ENCODE peak calls at places on chromosomes 3 and 15, in eight cellular contexts. F is uterus, H is A549, K is ovary, G is body of pancreas, U is HepG2, D is K562, X is HCT116. W is an unnamed sample.

GRCh38 chr3:182473191-182473710 is 320.1 kb upstream of the ATP11B start:
- DNase-seq in F (no peak), H (no peak), K (no peak), G (no peak), U (no peak), D (no peak), X (no peak), W (no peak)

GRCh38 chr15:55742498-55742926 is 440 bp downstream of the PRTG start:
- DNase-seq in F (peak; percentile 59), H (peak; percentile 41), K (peak; percentile 72), G (no peak), U (no peak), D (no peak), X (no peak), W (peak; percentile 21)

GRCh38 chr3:30475038-30475808 is 131.2 kb upstream of the TGFBR2 start:
- DNase-seq in F (no peak), H (no peak), K (no peak), G (no peak), U (no peak), D (no peak), X (no peak), W (no peak)

GRCh38 chr15:56869573-56869972 is 48.9 kb upstream of the TCF12 start:
- DNase-seq in F (peak; percentile 50), H (no peak), K (no peak), G (peak; percentile 49), U (no peak), D (no peak), X (peak; percentile 33), W (no peak)

GRCh38 chr3:114418107-114418506 is 124.3 kb downstream of the TIGIT start:
- DNase-seq in F (no peak), H (no peak), K (no peak), G (no peak), U (no peak), D (no peak), X (no peak), W (no peak)

GRCh38 chr15:44727462-44728231 is 8.7 kb upstream of the TRIM69 start:
- DNase-seq in F (no peak), H (no peak), K (no peak), G (no peak), U (no peak), D (no peak), X (no peak), W (no peak)

GRCh38 chr15:40702077-40702476 is 7.1 kb downstream of the RAD51 start:
- DNase-seq in F (no peak), H (no peak), K (no peak), G (no peak), U (peak; percentile 4), D (no peak), X (no peak), W (no peak)

GRCh38 chr15:96348112-96349027 is 17.9 kb downstream of the NR2F2 start:
- DNase-seq in F (no peak), H (no peak), K (no peak), G (no peak), U (no peak), D (no peak), X (no peak), W (no peak)

GRCh38 chr3:10386121-10386520 is 65.2 kb upstream of the SEC13 start:
- DNase-seq in F (no peak), H (no peak), K (no peak), G (no peak), U (no peak), D (no peak), X (no peak), W (no peak)

GRCh38 chr3:24686764-24687163 is 192.1 kb upstream of the THRB start:
- DNase-seq in F (no peak), H (no peak), K (no peak), G (no peak), U (no peak), D (no peak), X (no peak), W (no peak)

GRCh38 chr3:151476344-151477018 is 15.6 kb upstream of the IGSF10 start:
- DNase-seq in F (no peak), H (no peak), K (no peak), G (no peak), U (no peak), D (no peak), X (no peak), W (no peak)

GRCh38 chr3:18843930-18844329 is 304.4 kb upstream of the KCNH8 start:
- DNase-seq in F (no peak), H (no peak), K (no peak), G (no peak), U (no peak), D (no peak), X (no peak), W (no peak)

GRCh38 chr3:43870110-43870509 is 179.4 kb downstream of the ABHD5 start:
- DNase-seq in F (no peak), H (peak; percentile 52), K (no peak), G (peak; percentile 28), U (no peak), D (no peak), X (no peak), W (no peak)

GRCh38 chr15:35934383-35935049 is 388.6 kb upstream of the DPH6 start:
- DNase-seq in F (no peak), H (no peak), K (no peak), G (no peak), U (no peak), D (no peak), X (no peak), W (no peak)

GRCh38 chr3:100169186-100169585 is 54.9 kb upstream of the FILIP1L start:
- DNase-seq in F (no peak), H (no peak), K (peak; percentile 40), G (no peak), U (no peak), D (no peak), X (no peak), W (no peak)

DNA sequence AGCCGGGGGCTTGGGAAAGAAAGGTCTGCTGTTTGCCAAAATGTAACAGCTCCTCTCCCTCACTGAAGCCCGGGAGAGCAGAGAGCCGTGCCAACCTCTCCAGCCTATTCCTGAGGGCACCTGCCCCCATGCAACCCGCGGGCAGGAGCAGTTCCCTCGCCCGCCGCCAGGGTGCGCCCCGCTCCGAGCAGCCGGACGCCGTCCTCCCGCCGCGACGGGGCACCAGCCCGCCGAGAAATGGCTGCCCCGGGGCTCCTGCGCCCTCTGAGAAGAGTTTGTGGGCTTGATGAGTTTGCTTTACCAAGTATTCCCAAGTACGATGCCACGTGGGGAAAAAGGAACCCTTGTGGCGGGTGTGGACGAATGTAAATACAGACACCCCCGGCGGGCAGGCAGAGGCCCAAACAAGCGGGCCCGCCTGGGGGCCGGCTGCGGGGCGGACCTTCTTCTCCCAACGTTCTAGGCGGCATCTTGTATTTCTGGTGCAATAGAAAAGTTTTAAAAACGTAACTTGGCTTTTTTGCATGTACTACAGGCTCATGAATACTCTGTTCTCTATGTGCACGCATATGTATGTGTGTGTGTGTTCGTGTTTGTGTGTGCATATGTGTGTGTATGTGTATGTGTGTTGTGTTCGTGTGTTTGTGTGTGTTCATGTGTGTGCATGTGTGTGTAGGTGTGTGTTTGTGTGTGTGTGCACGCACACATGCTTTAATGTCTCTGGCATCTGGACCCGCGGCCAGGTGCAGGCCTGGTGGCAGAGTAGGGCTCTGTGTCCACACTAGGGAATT is 162.9 kb downstream of the CHSY1 start:
- DNase-seq in F (peak; percentile 55), H (peak; percentile 82), K (peak; percentile 82), G (peak; percentile 78), U (peak; percentile 35), D (peak; percentile 77), X (peak; percentile 26), W (no peak)
- TF ChIP-seq POLR2A in F (no peak), H (no peak), K (no peak), G (no peak), U (no peak), D (no peak), X (no peak), W (no peak)

DNA sequence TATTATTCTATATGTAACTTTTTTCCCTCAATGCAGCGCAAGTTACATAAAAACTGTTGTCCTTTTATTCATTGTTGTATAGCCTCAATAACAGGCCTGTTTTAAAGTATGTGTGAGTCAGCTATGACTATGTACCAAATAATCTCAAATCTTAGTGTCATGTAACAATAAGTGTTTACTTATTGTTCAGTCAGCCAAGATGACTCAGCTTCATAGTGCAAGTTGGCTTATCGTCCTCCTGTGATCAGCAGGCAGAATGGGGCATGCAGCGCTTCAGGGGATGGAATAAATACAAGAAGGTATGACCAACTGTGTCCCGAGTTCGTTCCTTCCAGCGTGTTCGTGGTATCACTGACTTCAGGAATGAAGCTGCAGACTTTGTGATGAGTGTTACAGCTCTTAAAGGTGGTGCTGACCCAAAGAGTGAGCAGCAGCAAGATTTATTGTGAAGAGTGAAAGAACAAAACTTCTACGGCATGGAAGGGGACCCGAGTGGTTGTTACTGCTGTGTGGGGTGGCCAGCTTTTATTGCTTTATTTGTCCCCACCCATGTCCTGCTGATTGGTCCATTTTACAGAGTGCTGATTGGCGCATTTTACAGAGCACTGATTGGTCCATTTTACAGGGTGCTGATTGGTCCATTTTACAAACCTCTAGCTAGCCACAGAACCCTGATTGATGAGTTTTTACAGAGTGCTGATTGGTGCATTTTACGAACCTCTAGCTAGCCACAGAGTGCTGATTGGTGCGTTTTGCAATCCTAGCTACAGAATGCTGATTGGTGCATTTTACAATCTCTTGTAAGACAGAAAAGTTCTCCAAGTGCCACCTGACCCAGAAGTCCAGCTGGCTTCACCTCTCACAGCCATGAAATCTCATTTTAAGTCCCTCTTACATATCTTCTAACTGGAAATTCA is 1016.0 kb downstream of the MCTP2 start:
- DNase-seq in F (no peak), H (peak; percentile 96), K (no peak), G (no peak), U (peak; percentile 4), D (peak; percentile 8), X (peak; percentile 92), W (peak; percentile 25)
- TF ChIP-seq POLR2A in F (no peak), H (no peak), K (no peak), G (no peak), U (no peak), D (no peak), X (no peak), W (no peak)

GRCh38 chr3:63864008-63864871 is 573 bp downstream of the ATXN7 start:
- DNase-seq in F (peak; percentile 19), H (peak; percentile 25), K (peak; percentile 70), G (peak; percentile 53), U (no peak), D (peak; percentile 73), X (no peak), W (peak; percentile 63)
- TF ChIP-seq POLR2A in F (no peak), H (peak; percentile 11), K (no peak), G (peak; percentile 10), U (peak; percentile 18), D (peak; percentile 29), X (no peak), W (no peak)

GRCh38 chr15:95265419-95265997 is 1034.1 kb downstream of the MCTP2 start:
- DNase-seq in F (no peak), H (no peak), K (no peak), G (no peak), U (no peak), D (no peak), X (no peak), W (no peak)

GRCh38 chr15:95263751-95264150 is 1032.4 kb downstream of the MCTP2 start:
- DNase-seq in F (no peak), H (no peak), K (no peak), G (no peak), U (no peak), D (no peak), X (no peak), W (no peak)

GRCh38 chr15:95266481-95267061 is 1035.2 kb downstream of the MCTP2 start:
- DNase-seq in F (peak; percentile 56), H (no peak), K (no peak), G (no peak), U (no peak), D (no peak), X (no peak), W (no peak)

GRCh38 chr15:95269247-95270155 is 1038.1 kb downstream of the MCTP2 start:
- DNase-seq in F (no peak), H (no peak), K (no peak), G (no peak), U (no peak), D (no peak), X (no peak), W (no peak)

GRCh38 chr15:95267476-95267875 is 1036.1 kb downstream of the MCTP2 start:
- DNase-seq in F (peak; percentile 37), H (no peak), K (no peak), G (no peak), U (no peak), D (no peak), X (no peak), W (no peak)
- TF ChIP-seq POLR2A in F (no peak), H (no peak), K (no peak), G (no peak), U (no peak), D (no peak), X (no peak), W (no peak)